ENCODE peak calls at places on chromosomes 1 and 21, in ten cellular contexts. One of them, this sample, is unnamed.
A peak's percentile ranks its signal among the peaks of the same experiment; 100 is the strongest.

GRCh38 chr1:200526709-200527612 is 93.6 kb downstream of the KIF14 start:
- DNase-seq in IMR-90: peak; percentile 41
- DNase-seq in AG09309: no peak
- DNase-seq in tibial artery: no peak
- DNase-seq in esophagus squamous epithelium: no peak
- DNase-seq in fibroblast of lung: peak; percentile 50
- DNase-seq in mammary epithelial cell: no peak
- DNase-seq in left lung: no peak
- DNase-seq in GM23338: no peak
- DNase-seq in bronchial epithelial cell: no peak
- DNase-seq in this sample: no peak

GRCh38 chr1:39387452-39387851 is 104.0 kb upstream of the BMP8A start:
- DNase-seq in IMR-90: peak; percentile 94
- DNase-seq in AG09309: peak; percentile 77
- DNase-seq in tibial artery: no peak
- DNase-seq in esophagus squamous epithelium: no peak
- DNase-seq in fibroblast of lung: peak; percentile 90
- DNase-seq in mammary epithelial cell: peak; percentile 62
- DNase-seq in left lung: no peak
- DNase-seq in GM23338: no peak
- DNase-seq in bronchial epithelial cell: peak; percentile 46
- DNase-seq in this sample: no peak

GRCh38 chr1:55212349-55213028 is 2.7 kb downstream of the USP24 start:
- DNase-seq in IMR-90: no peak
- DNase-seq in AG09309: no peak
- DNase-seq in tibial artery: no peak
- DNase-seq in esophagus squamous epithelium: no peak
- DNase-seq in fibroblast of lung: peak; percentile 15
- DNase-seq in mammary epithelial cell: no peak
- DNase-seq in left lung: no peak
- DNase-seq in GM23338: peak; percentile 40
- DNase-seq in bronchial epithelial cell: peak; percentile 53
- DNase-seq in this sample: no peak

GRCh38 chr1:19053486-19053885 is 97.0 kb upstream of the IFFO2 start:
- DNase-seq in IMR-90: no peak
- DNase-seq in AG09309: no peak
- DNase-seq in tibial artery: no peak
- DNase-seq in esophagus squamous epithelium: no peak
- DNase-seq in fibroblast of lung: no peak
- DNase-seq in mammary epithelial cell: no peak
- DNase-seq in left lung: peak; percentile 33
- DNase-seq in GM23338: no peak
- DNase-seq in bronchial epithelial cell: no peak
- DNase-seq in this sample: no peak

GRCh38 chr1:202580604-202581003 is 129.7 kb downstream of the SYT2 start:
- DNase-seq in IMR-90: no peak
- DNase-seq in AG09309: no peak
- DNase-seq in tibial artery: no peak
- DNase-seq in esophagus squamous epithelium: no peak
- DNase-seq in fibroblast of lung: peak; percentile 36
- DNase-seq in mammary epithelial cell: no peak
- DNase-seq in left lung: no peak
- DNase-seq in GM23338: no peak
- DNase-seq in bronchial epithelial cell: no peak
- DNase-seq in this sample: no peak

GRCh38 chr21:22711636-22712035 is 1713.4 kb downstream of the NCAM2 start:
- DNase-seq in IMR-90: no peak
- DNase-seq in AG09309: no peak
- DNase-seq in tibial artery: no peak
- DNase-seq in esophagus squamous epithelium: no peak
- DNase-seq in fibroblast of lung: no peak
- DNase-seq in mammary epithelial cell: no peak
- DNase-seq in left lung: no peak
- DNase-seq in GM23338: no peak
- DNase-seq in bronchial epithelial cell: no peak
- DNase-seq in this sample: no peak

GRCh38 chr1:214124281-214124805 is 136.6 kb downstream of the PROX1 start:
- DNase-seq in IMR-90: no peak
- DNase-seq in AG09309: no peak
- DNase-seq in tibial artery: no peak
- DNase-seq in esophagus squamous epithelium: no peak
- DNase-seq in fibroblast of lung: no peak
- DNase-seq in mammary epithelial cell: no peak
- DNase-seq in left lung: no peak
- DNase-seq in GM23338: no peak
- DNase-seq in bronchial epithelial cell: no peak
- DNase-seq in this sample: no peak

GRCh38 chr1:53123462-53124129 is 18.8 kb downstream of the SLC1A7 start:
- DNase-seq in IMR-90: peak; percentile 66
- DNase-seq in AG09309: no peak
- DNase-seq in tibial artery: peak; percentile 91
- DNase-seq in esophagus squamous epithelium: no peak
- DNase-seq in fibroblast of lung: peak; percentile 81
- DNase-seq in mammary epithelial cell: no peak
- DNase-seq in left lung: no peak
- DNase-seq in GM23338: no peak
- DNase-seq in bronchial epithelial cell: no peak
- DNase-seq in this sample: no peak

GRCh38 chr1:45796381-45796780 is 7.0 kb upstream of the MAST2 start:
- DNase-seq in IMR-90: no peak
- DNase-seq in AG09309: no peak
- DNase-seq in tibial artery: no peak
- DNase-seq in esophagus squamous epithelium: no peak
- DNase-seq in fibroblast of lung: no peak
- DNase-seq in mammary epithelial cell: no peak
- DNase-seq in left lung: no peak
- DNase-seq in GM23338: no peak
- DNase-seq in bronchial epithelial cell: no peak
- DNase-seq in this sample: no peak

GRCh38 chr1:68293609-68294353 is 61.5 kb upstream of the WLS start:
- DNase-seq in IMR-90: peak; percentile 45
- DNase-seq in AG09309: no peak
- DNase-seq in tibial artery: no peak
- DNase-seq in esophagus squamous epithelium: no peak
- DNase-seq in fibroblast of lung: peak; percentile 68
- DNase-seq in mammary epithelial cell: no peak
- DNase-seq in left lung: no peak
- DNase-seq in GM23338: peak; percentile 93
- DNase-seq in bronchial epithelial cell: no peak
- DNase-seq in this sample: no peak

GRCh38 chr1:68294354-68295066 is 62.2 kb upstream of the WLS start:
- DNase-seq in IMR-90: no peak
- DNase-seq in AG09309: no peak
- DNase-seq in tibial artery: no peak
- DNase-seq in esophagus squamous epithelium: no peak
- DNase-seq in fibroblast of lung: no peak
- DNase-seq in mammary epithelial cell: no peak
- DNase-seq in left lung: no peak
- DNase-seq in GM23338: no peak
- DNase-seq in bronchial epithelial cell: no peak
- DNase-seq in this sample: no peak

GRCh38 chr1:68291763-68292384 is 59.6 kb upstream of the WLS start:
- DNase-seq in IMR-90: peak; percentile 42
- DNase-seq in AG09309: no peak
- DNase-seq in tibial artery: no peak
- DNase-seq in esophagus squamous epithelium: no peak
- DNase-seq in fibroblast of lung: peak; percentile 67
- DNase-seq in mammary epithelial cell: no peak
- DNase-seq in left lung: no peak
- DNase-seq in GM23338: peak; percentile 63
- DNase-seq in bronchial epithelial cell: no peak
- DNase-seq in this sample: no peak

DNA sequence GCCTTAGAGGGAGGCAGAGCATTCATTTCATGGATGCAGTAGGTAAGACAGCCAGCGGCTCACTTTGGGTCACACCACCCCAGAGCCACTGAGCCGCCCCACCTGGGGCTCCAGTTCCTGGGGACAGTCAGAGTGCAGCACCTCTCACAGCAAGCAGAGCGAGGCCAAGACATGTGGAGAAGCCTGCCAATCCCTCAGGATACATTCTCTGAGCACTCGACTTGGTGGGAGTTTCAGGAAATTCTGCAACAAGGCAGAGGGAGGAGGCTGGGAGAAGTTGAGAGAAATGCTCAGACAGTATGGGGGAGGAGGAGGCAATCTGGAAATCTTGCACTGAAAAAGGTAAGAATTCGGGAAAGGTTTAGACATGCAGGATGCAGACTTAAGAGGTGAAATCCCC is 60.8 kb upstream of the WLS start:
- DNase-seq in IMR-90: no peak
- DNase-seq in AG09309: no peak
- DNase-seq in tibial artery: no peak
- DNase-seq in esophagus squamous epithelium: no peak
- DNase-seq in fibroblast of lung: peak; percentile 11
- DNase-seq in mammary epithelial cell: no peak
- DNase-seq in left lung: no peak
- DNase-seq in GM23338: peak; percentile 35
- DNase-seq in bronchial epithelial cell: no peak
- DNase-seq in this sample: no peak
- H3K4me3 ChIP-seq in IMR-90: no peak overlapping the region
- H3K4me3 ChIP-seq in AG09309: no peak overlapping the region
- H3K4me3 ChIP-seq in tibial artery: no peak overlapping the region
- H3K4me3 ChIP-seq in esophagus squamous epithelium: no peak overlapping the region
- H3K4me3 ChIP-seq in fibroblast of lung: no peak overlapping the region
- H3K4me3 ChIP-seq in mammary epithelial cell: no peak overlapping the region
- H3K4me3 ChIP-seq in left lung: no peak overlapping the region
- H3K4me3 ChIP-seq in GM23338: peak overlapping the region; percentile 46
- H3K4me3 ChIP-seq in bronchial epithelial cell: no peak overlapping the region
- H3K4me3 ChIP-seq in this sample: no peak overlapping the region

GRCh38 chr1:235946570-235946981 is 79.9 kb upstream of the LYST start:
- DNase-seq in IMR-90: peak; percentile 90
- DNase-seq in AG09309: peak; percentile 40
- DNase-seq in tibial artery: no peak
- DNase-seq in esophagus squamous epithelium: no peak
- DNase-seq in fibroblast of lung: peak; percentile 73
- DNase-seq in mammary epithelial cell: peak; percentile 45
- DNase-seq in left lung: no peak
- DNase-seq in GM23338: no peak
- DNase-seq in bronchial epithelial cell: no peak
- DNase-seq in this sample: no peak
- TF ChIP-seq CTCF in IMR-90: peak; percentile 19
- TF ChIP-seq CTCF in AG09309: peak; percentile 47
- TF ChIP-seq CTCF in tibial artery: peak; percentile 12
- TF ChIP-seq CTCF in esophagus squamous epithelium: no peak
- TF ChIP-seq CTCF in fibroblast of lung: peak; percentile 39
- TF ChIP-seq CTCF in mammary epithelial cell: no peak
- TF ChIP-seq CTCF in left lung: no peak
- TF ChIP-seq CTCF in GM23338: peak; percentile 38
- TF ChIP-seq CTCF in bronchial epithelial cell: peak; percentile 35
- TF ChIP-seq CTCF in this sample: peak; percentile 37

GRCh38 chr21:37414292-37415253 is 48.0 kb downstream of the DYRK1A start:
- DNase-seq in IMR-90: no peak
- DNase-seq in AG09309: no peak
- DNase-seq in tibial artery: no peak
- DNase-seq in esophagus squamous epithelium: no peak
- DNase-seq in fibroblast of lung: no peak
- DNase-seq in mammary epithelial cell: no peak
- DNase-seq in left lung: no peak
- DNase-seq in GM23338: no peak
- DNase-seq in bronchial epithelial cell: no peak
- DNase-seq in this sample: no peak

GRCh38 chr21:37415938-37416337 is 49.4 kb downstream of the DYRK1A start:
- DNase-seq in IMR-90: no peak
- DNase-seq in AG09309: no peak
- DNase-seq in tibial artery: no peak
- DNase-seq in esophagus squamous epithelium: no peak
- DNase-seq in fibroblast of lung: no peak
- DNase-seq in mammary epithelial cell: no peak
- DNase-seq in left lung: no peak
- DNase-seq in GM23338: no peak
- DNase-seq in bronchial epithelial cell: no peak
- DNase-seq in this sample: no peak

GRCh38 chr21:37410639-37411038 is 44.1 kb downstream of the DYRK1A start:
- DNase-seq in IMR-90: no peak
- DNase-seq in AG09309: no peak
- DNase-seq in tibial artery: no peak
- DNase-seq in esophagus squamous epithelium: no peak
- DNase-seq in fibroblast of lung: no peak
- DNase-seq in mammary epithelial cell: no peak
- DNase-seq in left lung: no peak
- DNase-seq in GM23338: no peak
- DNase-seq in bronchial epithelial cell: no peak
- DNase-seq in this sample: no peak

GRCh38 chr21:37413553-37414291 is 47.1 kb downstream of the DYRK1A start:
- DNase-seq in IMR-90: no peak
- DNase-seq in AG09309: no peak
- DNase-seq in tibial artery: no peak
- DNase-seq in esophagus squamous epithelium: no peak
- DNase-seq in fibroblast of lung: no peak
- DNase-seq in mammary epithelial cell: no peak
- DNase-seq in left lung: no peak
- DNase-seq in GM23338: no peak
- DNase-seq in bronchial epithelial cell: no peak
- DNase-seq in this sample: no peak

DNA sequence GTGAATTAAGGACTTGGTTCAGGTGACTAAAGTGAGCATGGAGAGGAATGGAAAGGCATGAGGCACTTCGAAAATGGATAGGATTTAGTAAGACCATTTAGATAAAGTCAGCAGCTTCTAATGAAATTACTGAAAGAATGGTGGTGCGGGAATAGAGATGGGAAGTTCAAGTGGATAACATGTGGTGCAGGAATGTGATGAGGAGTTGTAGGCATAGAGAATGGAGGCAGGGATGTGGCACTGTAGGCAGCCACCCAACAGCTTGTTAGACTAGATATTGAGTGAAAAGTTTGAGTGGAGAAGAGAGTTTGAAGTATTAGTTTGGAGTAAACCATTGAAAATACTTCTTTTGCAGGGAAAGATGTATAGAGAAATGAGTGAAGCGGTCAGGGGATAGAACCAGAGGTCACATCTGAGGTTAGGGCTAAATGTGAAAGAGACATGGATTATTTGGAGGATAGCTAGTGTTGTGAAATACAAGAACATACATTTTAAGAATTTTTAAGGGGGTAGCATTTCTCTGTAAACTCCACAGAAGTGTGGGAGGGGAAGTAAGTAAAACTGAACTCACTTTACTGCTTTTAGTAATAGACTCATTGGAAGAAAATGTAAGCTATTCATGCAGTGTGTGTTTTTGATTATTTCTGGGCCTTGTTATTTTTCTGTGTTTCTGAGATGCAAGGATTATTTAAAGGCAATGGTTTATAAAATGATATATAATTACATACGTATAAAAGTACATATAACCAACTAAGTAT is 46.2 kb downstream of the DYRK1A start:
- DNase-seq in IMR-90: peak; percentile 75
- DNase-seq in AG09309: peak; percentile 29
- DNase-seq in tibial artery: no peak
- DNase-seq in esophagus squamous epithelium: no peak
- DNase-seq in fibroblast of lung: peak; percentile 66
- DNase-seq in mammary epithelial cell: no peak
- DNase-seq in left lung: no peak
- DNase-seq in GM23338: no peak
- DNase-seq in bronchial epithelial cell: no peak
- DNase-seq in this sample: no peak
- H3K4me3 ChIP-seq in IMR-90: no peak overlapping the region
- H3K4me3 ChIP-seq in AG09309: no peak overlapping the region
- H3K4me3 ChIP-seq in tibial artery: no peak overlapping the region
- H3K4me3 ChIP-seq in esophagus squamous epithelium: no peak overlapping the region
- H3K4me3 ChIP-seq in fibroblast of lung: no peak overlapping the region
- H3K4me3 ChIP-seq in mammary epithelial cell: no peak overlapping the region
- H3K4me3 ChIP-seq in left lung: no peak overlapping the region
- H3K4me3 ChIP-seq in GM23338: no peak overlapping the region
- H3K4me3 ChIP-seq in bronchial epithelial cell: no peak overlapping the region
- H3K4me3 ChIP-seq in this sample: no peak overlapping the region

GRCh38 chr1:11364170-11364569 is 91.2 kb downstream of the UBIAD1 start:
- DNase-seq in IMR-90: no peak
- DNase-seq in AG09309: no peak
- DNase-seq in tibial artery: no peak
- DNase-seq in esophagus squamous epithelium: no peak
- DNase-seq in fibroblast of lung: no peak
- DNase-seq in mammary epithelial cell: no peak
- DNase-seq in left lung: no peak
- DNase-seq in GM23338: peak; percentile 57
- DNase-seq in bronchial epithelial cell: no peak
- DNase-seq in this sample: no peak
- TF ChIP-seq CTCF in IMR-90: peak; percentile 6
- TF ChIP-seq CTCF in AG09309: no peak
- TF ChIP-seq CTCF in tibial artery: no peak
- TF ChIP-seq CTCF in esophagus squamous epithelium: peak; percentile 36
- TF ChIP-seq CTCF in fibroblast of lung: no peak
- TF ChIP-seq CTCF in mammary epithelial cell: peak; percentile 32
- TF ChIP-seq CTCF in left lung: no peak
- TF ChIP-seq CTCF in GM23338: peak; percentile 92
- TF ChIP-seq CTCF in bronchial epithelial cell: peak; percentile 35
- TF ChIP-seq CTCF in this sample: peak; percentile 25

This sample was measured in upper lobe of right lung.